ENCODE peak calls at places on chromosomes 2 and 18, in six cellular contexts. L is heart left ventricle, A is psoas muscle, C is spleen, S is uterus, O is lung. N is an unnamed sample. For H3K4me1, the result is how much of the 10 kb centered on the place peaks cover.

GRCh38 chr2:1977655-1978054 is 233.3 kb upstream of the PXDN start:
- DNase-seq in L (no peak), A (no peak), C (no peak), S (no peak), O (no peak), N (no peak)

GRCh38 chr18:48539406-48540328 is 836 bp downstream of the CTIF start:
- DNase-seq in L (peak), A (peak), C (peak), S (peak), O (peak), N (peak)

GRCh38 chr2:232367591-232368233 is 10.8 kb upstream of the ALPP start:
- DNase-seq in L (no peak), A (no peak), C (peak), S (no peak), O (no peak), N (peak)

GRCh38 chr2:106038598-106039375 is 155.3 kb downstream of the UXS1 start:
- DNase-seq in L (no peak), A (no peak), C (no peak), S (no peak), O (no peak), N (no peak)

GRCh38 chr2:10707831-10708230 is 13.6 kb upstream of the ATP6V1C2 start:
- DNase-seq in L (no peak), A (no peak), C (peak), S (no peak), O (no peak), N (no peak)

GRCh38 chr2:62424899-62425298 is 81.1 kb downstream of the TMEM17 start:
- DNase-seq in L (no peak), A (no peak), C (no peak), S (no peak), O (no peak), N (no peak)

GRCh38 chr18:71036783-71037182 is 747.9 kb downstream of the SOCS6 start:
- DNase-seq in L (no peak), A (no peak), C (no peak), S (no peak), O (no peak), N (no peak)

GRCh38 chr2:223414646-223415045 is 187.5 kb downstream of the SCG2 start:
- DNase-seq in L (no peak), A (peak), C (no peak), S (peak), O (peak), N (no peak)

GRCh38 chr2:126784045-126784444 is 114.6 kb upstream of the TEX51 start:
- DNase-seq in L (no peak), A (no peak), C (peak), S (no peak), O (no peak), N (no peak)

GRCh38 chr2:120635146-120635545 is 100.5 kb upstream of the GLI2 start:
- DNase-seq in L (no peak), A (no peak), C (peak), S (no peak), O (no peak), N (no peak)

GRCh38 chr2:15708865-15709820 is 117.5 kb downstream of the DDX1 start:
- DNase-seq in L (peak), A (no peak), C (no peak), S (no peak), O (no peak), N (no peak)

GRCh38 chr18:34880882-34881852 is 160.0 kb upstream of the MAPRE2 start:
- DNase-seq in L (no peak), A (no peak), C (no peak), S (no peak), O (no peak), N (no peak)

GRCh38 chr2:154455871-154456270 is 242.6 kb upstream of the KCNJ3 start:
- DNase-seq in L (no peak), A (no peak), C (no peak), S (no peak), O (no peak), N (no peak)

GRCh38 chr2:43131051-43131889 is 95.1 kb downstream of the ZFP36L2 start:
- DNase-seq in L (peak), A (peak), C (peak), S (no peak), O (peak), N (peak)

GRCh38 chr2:172985139-172985874 is 90.3 kb upstream of the MAP3K20 start:
- DNase-seq in L (no peak), A (peak), C (no peak), S (no peak), O (peak), N (no peak)

GRCh38 chr2:216987176-216987809 is 127.4 kb upstream of the TNP1 start:
- DNase-seq in L (no peak), A (peak), C (no peak), S (peak), O (no peak), N (no peak)

GRCh38 chr2:196263181-196263747 is 91.9 kb upstream of the STK17B start:
- DNase-seq in L (no peak), A (no peak), C (no peak), S (no peak), O (no peak), N (no peak)

GRCh38 chr2:95276888-95277245 is 2.6 kb downstream of the PROM2 start:
- DNase-seq in L (no peak), A (no peak), C (peak), S (no peak), O (no peak), N (no peak)

GRCh38 chr2:238742066-238742465 is 105.8 kb upstream of the TWIST2 start:
- DNase-seq in L (no peak), A (no peak), C (no peak), S (no peak), O (peak), N (no peak)

GRCh38 chr2:201057089-201057499 is 14.4 kb downstream of the HYCC2 start:
- DNase-seq in L (no peak), A (no peak), C (no peak), S (no peak), O (no peak), N (no peak)

GRCh38 chr2:232869138-232870001 is 694 bp upstream of the SNORC start:
- DNase-seq in L (no peak), A (no peak), C (no peak), S (no peak), O (no peak), N (no peak)

GRCh38 chr18:48997985-48998831 is 47.4 kb upstream of the SMAD7 start:
- DNase-seq in L (peak), A (peak), C (peak), S (peak), O (peak), N (no peak)

GRCh38 chr2:128520787-128521186 is 202.1 kb upstream of the HS6ST1 start:
- DNase-seq in L (no peak), A (no peak), C (peak), S (no peak), O (no peak), N (no peak)

GRCh38 chr2:161017780-161018440 is 142.3 kb upstream of the TANK start:
- DNase-seq in L (no peak), A (no peak), C (no peak), S (no peak), O (no peak), N (no peak)

GRCh38 chr2:62467475-62468321 is 38.3 kb downstream of the TMEM17 start:
- DNase-seq in L (no peak), A (peak), C (no peak), S (peak), O (peak), N (no peak)

GRCh38 chr18:44687421-44687820 is 6.7 kb downstream of the SETBP1 start:
- DNase-seq in L (no peak), A (no peak), C (no peak), S (no peak), O (no peak), N (no peak)

GRCh38 chr2:162885281-162886070 is 46.9 kb upstream of the KCNH7 start:
- DNase-seq in L (no peak), A (no peak), C (no peak), S (no peak), O (no peak), N (no peak)

GRCh38 chr2:162887902-162888301 is 49.3 kb upstream of the KCNH7 start:
- DNase-seq in L (no peak), A (no peak), C (no peak), S (no peak), O (no peak), N (no peak)

GRCh38 chr2:162888641-162889040 is 50.1 kb upstream of the KCNH7 start:
- DNase-seq in L (no peak), A (no peak), C (no peak), S (no peak), O (no peak), N (no peak)

GRCh38 chr2:162887087-162887486 is 48.5 kb upstream of the KCNH7 start:
- DNase-seq in L (no peak), A (no peak), C (no peak), S (no peak), O (no peak), N (no peak)

DNA sequence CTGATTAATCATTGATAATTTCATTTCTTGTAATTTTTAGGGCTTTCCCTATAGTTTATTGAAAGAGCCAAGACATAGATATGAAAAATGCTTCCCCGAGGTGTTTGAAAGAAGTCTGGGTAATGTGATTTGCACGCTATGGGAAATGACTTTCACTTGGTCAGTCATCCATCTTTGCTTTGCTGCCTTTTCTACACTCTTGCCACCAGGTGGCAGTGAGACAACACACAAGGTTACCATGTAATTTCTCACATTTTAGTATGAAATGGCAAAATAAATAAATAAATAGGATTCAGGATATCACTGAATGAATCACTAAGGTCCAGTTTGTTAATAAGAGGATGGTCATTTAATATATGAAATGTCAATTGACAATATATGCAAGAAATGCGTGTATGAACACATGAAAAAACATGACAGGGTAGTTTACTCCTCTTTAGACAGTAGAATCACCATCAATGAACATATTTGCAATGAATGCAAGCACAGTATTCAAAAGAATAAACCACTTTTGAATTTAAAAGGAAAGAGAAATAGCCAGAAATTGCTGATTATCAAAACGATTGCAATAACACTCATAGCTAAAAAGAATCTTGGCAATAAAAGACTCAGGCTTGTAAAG is 52.2 kb upstream of the KCNH7 start:
- DNase-seq in L (no peak), A (no peak), C (no peak), S (no peak), O (no peak), N (no peak)
- H3K4me1 ChIP-seq in L (under half), A (under half), C (under half), S (under half), O (under half), N (under half)

GRCh38 chr2:188314314-188315054 is 22.8 kb downstream of the GULP1 start:
- DNase-seq in L (no peak), A (no peak), C (no peak), S (no peak), O (no peak), N (no peak)

GRCh38 chr2:188316354-188316753 is 24.7 kb downstream of the GULP1 start:
- DNase-seq in L (no peak), A (no peak), C (no peak), S (no peak), O (no peak), N (no peak)

GRCh38 chr2:188315750-188316149 is 24.1 kb downstream of the GULP1 start:
- DNase-seq in L (no peak), A (no peak), C (no peak), S (no peak), O (no peak), N (no peak)

GRCh38 chr2:188318161-188318749 is 26.6 kb downstream of the GULP1 start:
- DNase-seq in L (no peak), A (no peak), C (no peak), S (no peak), O (no peak), N (no peak)

GRCh38 chr2:188316791-188317423 is 25.2 kb downstream of the GULP1 start:
- DNase-seq in L (no peak), A (no peak), C (no peak), S (no peak), O (no peak), N (no peak)
- H3K4me3 ChIP-seq in L (no peak), A (no peak), C (no peak), S (no peak), O (no peak), N (no peak)

GRCh38 chr2:180983468-180984388 is 3.3 kb downstream of the UBE2E3 start:
- DNase-seq in L (no peak), A (no peak), C (no peak), S (no peak), O (no peak), N (peak)
- TF ChIP-seq CTCF in L (no peak), A (peak), C (no peak), S (no peak), O (no peak), N (no peak)

GRCh38 chr2:88831071-88831791 is 139.8 kb downstream of the RPIA start:
- DNase-seq in L (no peak), A (no peak), C (no peak), S (no peak), O (no peak), N (no peak)

GRCh38 chr2:88827821-88828220 is 136.3 kb downstream of the RPIA start:
- DNase-seq in L (no peak), A (no peak), C (no peak), S (no peak), O (no peak), N (no peak)

GRCh38 chr2:88828397-88829137 is 137.1 kb downstream of the RPIA start:
- DNase-seq in L (peak), A (peak), C (peak), S (no peak), O (no peak), N (no peak)

GRCh38 chr2:88831792-88832248 is 140.3 kb downstream of the RPIA start:
- DNase-seq in L (peak), A (peak), C (peak), S (no peak), O (peak), N (peak)

GRCh38 chr2:88829607-88830463 is 138.4 kb downstream of the RPIA start:
- DNase-seq in L (no peak), A (no peak), C (no peak), S (no peak), O (no peak), N (no peak)
- H3K4me1 ChIP-seq in L (under half), A (under half), C (under half), S (under half), O (under half), N (under half)